ENCODE peak calls at places on chromosome 16, in nine cellular contexts. S is NCI-H2081; A is activated CD4-positive, alpha-beta T cell treated with anti-CD3 and anti-CD28 coated beads, Interleukin-2, amount 50 U/mL, for 48 hours; Y is AG09309; W is dermis blood vessel endothelial cell; D is T-helper 1 cell; R is NCI-H187 treated with DMSO at 0.1 percent for 48 hours; N is activated naive CD8-positive, alpha-beta T cell treated with anti-CD3 and anti-CD28 coated beads, Interleukin-2, amount 50 U/mL, for 16 hours; Q is brain pericyte. C is an unnamed sample.

GRCh38 chr16:8641671-8642070 is 20.2 kb downstream of the METTL22 start:
- DNase-seq in S (no peak), A (no peak), Y (no peak), W (no peak), D (no peak), R (no peak), N (no peak), Q (no peak), C (no peak)

GRCh38 chr16:89563639-89564392 is 3.3 kb downstream of the RPL13 start:
- DNase-seq in S (no peak), A (peak), Y (no peak), W (no peak), D (no peak), R (no peak), N (no peak), Q (no peak), C (no peak)

GRCh38 chr16:31268891-31269290 is 9.1 kb downstream of the ITGAM start:
- DNase-seq in S (no peak), A (no peak), Y (no peak), W (no peak), D (no peak), R (no peak), N (no peak), Q (no peak), C (no peak)

GRCh38 chr16:17469011-17469741 is 1.6 kb downstream of the XYLT1 start:
- DNase-seq in S (no peak), A (peak), Y (peak), W (no peak), D (no peak), R (no peak), N (no peak), Q (no peak), C (no peak)

GRCh38 chr16:2532494-2533141 is 1.4 kb upstream of the CEMP1 start:
- DNase-seq in S (peak), A (peak), Y (no peak), W (peak), D (peak), R (no peak), N (no peak), Q (no peak), C (peak)

GRCh38 chr16:15770512-15770911 is 86.3 kb downstream of the MYH11 start:
- DNase-seq in S (no peak), A (no peak), Y (peak), W (peak), D (no peak), R (no peak), N (no peak), Q (no peak), C (no peak)

GRCh38 chr16:58733248-58733670 is 857 bp downstream of the GOT2 start:
- DNase-seq in S (no peak), A (no peak), Y (no peak), W (no peak), D (no peak), R (no peak), N (no peak), Q (no peak), C (no peak)

GRCh38 chr16:85284138-85284897 is 172.0 kb upstream of the CIBAR2 start:
- DNase-seq in S (peak), A (no peak), Y (no peak), W (no peak), D (no peak), R (no peak), N (no peak), Q (no peak), C (no peak)

GRCh38 chr16:4664538-4665418 is 28.6 kb upstream of the NUDT16L1 start:
- DNase-seq in S (no peak), A (peak), Y (no peak), W (peak), D (peak), R (no peak), N (no peak), Q (no peak), C (no peak)

GRCh38 chr16:89446136-89446974 is 44.0 kb downstream of the ANKRD11 start:
- DNase-seq in S (no peak), A (peak), Y (no peak), W (no peak), D (no peak), R (no peak), N (no peak), Q (no peak), C (no peak)

GRCh38 chr16:51657844-51658243 is 506.8 kb upstream of the SALL1 start:
- DNase-seq in S (no peak), A (no peak), Y (no peak), W (no peak), D (no peak), R (no peak), N (no peak), Q (no peak), C (no peak)

GRCh38 chr16:72722552-72722951 is 325.4 kb downstream of the ZFHX3 start:
- DNase-seq in S (peak), A (no peak), Y (no peak), W (peak), D (no peak), R (no peak), N (no peak), Q (no peak), C (no peak)

GRCh38 chr16:86585821-86586611 is 7.7 kb downstream of the FOXL1 start:
- DNase-seq in S (no peak), A (no peak), Y (no peak), W (peak), D (no peak), R (no peak), N (no peak), Q (peak), C (no peak)

GRCh38 chr16:57251352-57251751 is 6.3 kb downstream of the ARL2BP start:
- DNase-seq in S (no peak), A (no peak), Y (no peak), W (no peak), D (no peak), R (no peak), N (no peak), Q (no peak), C (no peak)

GRCh38 chr16:87538160-87538559 is 45.3 kb upstream of the ZCCHC14 start:
- DNase-seq in S (no peak), A (no peak), Y (no peak), W (no peak), D (no peak), R (no peak), N (no peak), Q (no peak), C (no peak)

C was measured in HTR-8/SVneo.